ENCODE peak calls at places on chromosomes 7 and 10, in six cellular contexts. S is adrenal gland, B is HEK293T, G is H54, A is T-helper 2 cell, U is cerebellum. W is an unnamed sample.

GRCh38 chr7:77266162-77266807 is 66.7 kb upstream of the FGL2 start:
- DNase-seq in B (no peak), G (no peak), A (no peak), S (no peak), U (no peak), W (no peak)

GRCh38 chr10:133474027-133474426 is 20.3 kb downstream of the SCART1 start:
- DNase-seq in U (no peak), A (no peak), S (no peak), B (peak; percentile 5), G (no peak), W (no peak)

GRCh38 chr10:84659027-84659426 is 330.6 kb downstream of the CCSER2 start:
- DNase-seq in S (no peak), U (no peak), A (no peak), G (no peak), B (no peak), W (no peak)

GRCh38 chr7:16071246-16071857 is 350.0 kb downstream of the CRPPA start:
- DNase-seq in S (no peak), A (no peak), U (peak; percentile 32), B (peak; percentile 53), G (peak; percentile 30), W (no peak)

GRCh38 chr10:52539463-52539862 is 225.4 kb downstream of the DKK1 start:
- DNase-seq in S (no peak), B (no peak), A (no peak), U (no peak), G (no peak), W (no peak)

GRCh38 chr7:2106920-2107319 is 125.8 kb downstream of the MAD1L1 start:
- DNase-seq in B (no peak), G (peak; percentile 96), S (peak; percentile 68), U (no peak), A (no peak), W (no peak)

GRCh38 chr7:22821702-22822485 is 755 bp downstream of the TOMM7 start:
- DNase-seq in G (no peak), S (no peak), A (no peak), U (no peak), B (no peak), W (no peak)

GRCh38 chr10:47030191-47030698 is 119.0 kb downstream of the PTPN20 start:
- DNase-seq in A (no peak), S (peak; percentile 41), G (no peak), B (no peak), U (no peak), W (no peak)

GRCh38 chr7:102024005-102024768 is 206.8 kb downstream of the CUX1 start:
- DNase-seq in G (no peak), S (no peak), A (no peak), U (no peak), B (no peak), W (no peak)

GRCh38 chr7:46839651-46840050 is 742.3 kb downstream of the TNS3 start:
- DNase-seq in B (no peak), A (no peak), G (no peak), S (no peak), U (no peak), W (no peak)

GRCh38 chr7:73512018-73512780 is 9.9 kb downstream of the BAZ1B start:
- DNase-seq in U (no peak), G (no peak), A (no peak), B (no peak), S (peak; percentile 43), W (no peak)

GRCh38 chr7:38890597-38890996 is 18.4 kb downstream of the VPS41 start:
- DNase-seq in G (no peak), B (no peak), S (no peak), U (no peak), A (no peak), W (no peak)

GRCh38 chr10:6213257-6213905 is 10.6 kb downstream of the PFKFB3 start:
- DNase-seq in U (no peak), B (no peak), A (no peak), S (no peak), G (no peak), W (no peak)

GRCh38 chr10:129622736-129623135 is 155.7 kb downstream of the MGMT start:
- DNase-seq in B (no peak), G (no peak), S (no peak), U (no peak), A (no peak), W (no peak)

GRCh38 chr7:6307762-6308161 is 35.3 kb upstream of the CYTH3 start:
- DNase-seq in G (no peak), A (no peak), B (no peak), U (no peak), S (no peak), W (no peak)

GRCh38 chr10:14688606-14689005 is 86.1 kb downstream of the FAM107B start:
- DNase-seq in B (no peak), S (no peak), G (no peak), U (no peak), A (no peak), W (no peak)

GRCh38 chr10:42783181-42783549 is 570 bp downstream of the BMS1 start:
- DNase-seq in A (no peak), B (peak; percentile 12), G (peak; percentile 26), S (peak; percentile 75), U (no peak), W (no peak)

GRCh38 chr7:101598422-101598957 is 30.6 kb downstream of the MYL10 start:
- DNase-seq in U (no peak), B (no peak), G (no peak), A (no peak), S (no peak), W (no peak)

GRCh38 chr10:103756277-103756869 is 99.0 kb downstream of the SH3PXD2A start:
- DNase-seq in B (no peak), U (no peak), A (no peak), G (no peak), S (no peak), W (no peak)

GRCh38 chr7:121167971-121168370 is 160.8 kb upstream of the WNT16 start:
- DNase-seq in G (no peak), U (no peak), A (no peak), B (no peak), S (no peak), W (no peak)

GRCh38 chr7:6276911-6277408 is 4.5 kb upstream of the CYTH3 start:
- DNase-seq in A (no peak), S (no peak), U (no peak), B (no peak), G (no peak), W (no peak)